ENCODE peak calls at places on chromosomes 5 and 9, in eight cellular contexts. L, G, X, B, S, E, Q and Z are unnamed samples.

GRCh38 chr9:111819360-111819759 is 24.6 kb upstream of the SHOC1 start:
- DNase-seq in L (no peak), G (no peak), X (no peak), B (no peak), S (no peak), E (no peak), Q (no peak), Z (no peak)

GRCh38 chr5:124668353-124669299 is 77.8 kb downstream of the ZNF608 start:
- DNase-seq in L (no peak), G (no peak), X (no peak), B (no peak), S (no peak), E (no peak), Q (no peak), Z (no peak)

GRCh38 chr9:33320568-33321261 is 30.4 kb downstream of the NFX1 start:
- DNase-seq in L (no peak), G (no peak), X (no peak), B (no peak), S (peak; percentile 90), E (no peak), Q (peak; percentile 98), Z (no peak)

GRCh38 chr5:75324791-75325190 is 12.2 kb upstream of the HMGCR start:
- DNase-seq in L (no peak), G (no peak), X (no peak), B (no peak), S (no peak), E (no peak), Q (no peak), Z (no peak)

GRCh38 chr5:35362772-35363171 is 132.5 kb upstream of the PRLR start:
- DNase-seq in L (no peak), G (no peak), X (no peak), B (no peak), S (no peak), E (no peak), Q (no peak), Z (no peak)

GRCh38 chr5:66891184-66891925 is 295.2 kb downstream of the MAST4 start:
- DNase-seq in L (no peak), G (no peak), X (no peak), B (no peak), S (peak; percentile 98), E (peak; percentile 21), Q (peak; percentile 43), Z (no peak)

GRCh38 chr9:1005043-1005667 is 28.7 kb downstream of the DMRT3 start:
- DNase-seq in L (peak; percentile 68), G (no peak), X (no peak), B (no peak), S (peak; percentile 76), E (peak; percentile 89), Q (peak; percentile 47), Z (no peak)

GRCh38 chr9:98949565-98949964 is 5.9 kb downstream of the COL15A1 start:
- DNase-seq in L (no peak), G (no peak), X (no peak), B (no peak), S (no peak), E (no peak), Q (no peak), Z (no peak)

GRCh38 chr5:132439521-132440206 is 50.9 kb downstream of the IRF1 start:
- DNase-seq in L (peak; percentile 40), G (no peak), X (peak; percentile 94), B (no peak), S (peak; percentile 75), E (no peak), Q (peak; percentile 97), Z (no peak)

GRCh38 chr9:136327313-136327971 is at the start of gene GPSM1:
- DNase-seq in L (peak; percentile 67), G (no peak), X (peak; percentile 81), B (no peak), S (peak; percentile 33), E (peak; percentile 63), Q (peak; percentile 58), Z (no peak)
- TF ChIP-seq CTCF in L (no peak), G (no peak), X (no peak), B (no peak), S (no peak), E (no peak), Q (no peak), Z (no peak)

DNA sequence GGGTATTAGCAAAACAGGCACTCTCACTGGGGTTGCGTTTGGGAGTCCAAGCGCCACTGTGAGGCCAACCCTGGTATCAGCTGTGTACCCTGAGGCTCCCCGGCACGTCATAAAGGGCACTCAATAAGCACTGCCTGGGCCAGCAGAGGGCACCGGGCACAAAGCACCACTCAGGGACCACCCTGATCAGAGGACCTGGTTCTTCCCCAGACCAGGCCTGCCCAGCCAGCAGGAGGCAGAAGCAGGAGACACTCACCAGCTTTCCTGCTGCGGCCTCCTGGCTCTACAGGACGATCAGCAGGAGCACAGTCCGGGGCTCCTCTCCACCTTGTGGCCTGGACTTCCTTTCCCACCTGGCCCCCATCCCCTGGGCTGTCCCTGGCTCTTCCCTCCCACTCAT is 12.6 kb downstream of the MGAT1 start:
- DNase-seq in L (peak; percentile 85), G (no peak), X (peak; percentile 56), B (no peak), S (no peak), E (peak; percentile 79), Q (no peak), Z (no peak)
- TF ChIP-seq CTCF in L (peak; percentile 67), G (no peak), X (no peak), B (no peak), S (no peak), E (peak; percentile 58), Q (no peak), Z (no peak)

GRCh38 chr5:78537406-78537805 is 111.2 kb downstream of the LHFPL2 start:
- DNase-seq in L (no peak), G (no peak), X (peak; percentile 11), B (no peak), S (no peak), E (no peak), Q (no peak), Z (no peak)

GRCh38 chr5:78540335-78541057 is 108.1 kb downstream of the LHFPL2 start:
- DNase-seq in L (no peak), G (no peak), X (peak; percentile 75), B (no peak), S (no peak), E (no peak), Q (no peak), Z (no peak)

GRCh38 chr5:78538240-78538850 is 110.2 kb downstream of the LHFPL2 start:
- DNase-seq in L (no peak), G (no peak), X (peak; percentile 40), B (peak; percentile 26), S (peak; percentile 81), E (no peak), Q (no peak), Z (no peak)

GRCh38 chr5:78536797-78537196 is 111.8 kb downstream of the LHFPL2 start:
- DNase-seq in L (no peak), G (no peak), X (peak; percentile 59), B (no peak), S (no peak), E (no peak), Q (no peak), Z (no peak)

GRCh38 chr5:78537821-78538220 is 110.8 kb downstream of the LHFPL2 start:
- DNase-seq in L (peak; percentile 72), G (no peak), X (peak; percentile 70), B (peak; percentile 46), S (peak; percentile 93), E (peak; percentile 76), Q (peak; percentile 68), Z (no peak)
- TF ChIP-seq CTCF in L (peak; percentile 64), G (peak; percentile 9), X (peak; percentile 46), B (no peak), S (peak; percentile 59), E (peak; percentile 55), Q (peak; percentile 71), Z (peak; percentile 63)

DNA sequence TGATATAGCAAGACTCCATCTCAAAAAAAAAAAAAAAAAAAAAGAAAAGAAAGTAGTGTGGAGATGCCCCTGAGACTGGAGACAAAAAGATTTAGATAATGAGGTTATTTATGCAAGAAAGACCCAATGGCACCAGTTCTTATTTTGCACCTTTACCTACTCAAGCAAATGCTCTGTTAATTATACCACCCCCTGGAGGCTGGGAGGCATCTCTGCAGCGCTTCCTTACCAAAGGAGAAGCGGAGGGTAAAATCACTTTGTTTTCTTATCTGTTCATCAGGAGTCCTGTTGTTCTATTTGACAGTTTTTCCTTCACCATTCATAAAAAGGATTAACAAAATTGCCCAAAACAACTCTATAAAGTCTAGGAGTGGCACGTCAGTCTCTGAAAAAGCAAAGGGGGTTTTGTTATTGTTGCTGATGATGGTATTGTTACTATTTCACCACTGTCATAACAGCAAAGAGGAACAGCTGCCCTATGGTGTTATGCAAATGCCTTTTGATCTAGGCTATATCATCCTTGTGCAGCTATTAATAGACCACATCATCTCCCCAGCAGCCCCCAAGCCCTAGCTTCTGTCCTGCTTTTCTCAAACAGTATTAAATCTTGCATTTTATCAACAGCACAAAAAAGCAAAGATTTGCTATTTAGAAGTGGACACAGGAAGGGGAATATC is 174.0 kb downstream of the PALM2AKAP2 start:
- DNase-seq in L (no peak), G (no peak), X (no peak), B (no peak), S (no peak), E (peak; percentile 66), Q (no peak), Z (no peak)
- TF ChIP-seq CTCF in L (peak; percentile 67), G (no peak), X (no peak), B (no peak), S (no peak), E (peak; percentile 79), Q (no peak), Z (peak; percentile 56)

GRCh38 chr5:43120720-43121564 is at the start of gene ZNF131:
- DNase-seq in L (peak; percentile 97), G (peak; percentile 98), X (peak; percentile 98), B (peak; percentile 98), S (peak; percentile 98), E (peak; percentile 97), Q (peak; percentile 98), Z (peak; percentile 97)
- TF ChIP-seq CTCF in L (no peak), G (no peak), X (no peak), B (no peak), S (no peak), E (no peak), Q (no peak), Z (peak; percentile 47)

GRCh38 chr9:95116002-95116819 is 201.3 kb downstream of the FANCC start:
- DNase-seq in L (peak; percentile 76), G (no peak), X (peak; percentile 73), B (no peak), S (peak; percentile 77), E (peak; percentile 63), Q (no peak), Z (no peak)
- TF ChIP-seq CTCF in L (peak; percentile 77), G (peak; percentile 46), X (peak; percentile 22), B (peak; percentile 17), S (peak; percentile 80), E (peak; percentile 67), Q (no peak), Z (peak; percentile 54)

DNA sequence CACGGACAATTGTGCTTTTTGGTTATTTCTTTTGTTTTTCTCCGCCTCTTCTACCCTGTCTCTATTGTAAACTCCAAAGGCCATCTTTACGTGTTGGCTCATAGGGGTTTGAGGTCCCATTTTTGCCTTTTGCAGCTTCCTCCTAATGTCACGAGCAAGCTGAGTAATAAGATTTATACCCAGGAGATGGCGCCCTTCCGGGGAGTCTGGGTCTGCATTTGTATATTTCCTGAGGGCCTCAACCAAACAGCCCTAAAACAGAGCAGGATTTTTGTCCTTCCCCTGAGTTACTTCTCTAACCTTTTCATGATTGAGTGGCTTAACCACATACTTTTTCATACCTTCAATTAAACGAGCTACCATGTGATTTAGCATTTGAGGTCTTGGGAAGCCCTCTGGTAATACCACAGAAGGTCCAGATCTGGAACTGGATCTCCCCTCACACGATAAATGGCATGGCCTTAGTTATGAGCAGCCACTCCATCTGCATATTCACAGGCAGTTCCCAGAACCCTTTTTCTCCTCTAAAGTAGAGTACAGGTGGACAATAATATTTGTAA is 11.2 kb upstream of the CFAP95 start:
- DNase-seq in L (peak; percentile 77), G (no peak), X (no peak), B (no peak), S (peak; percentile 34), E (peak; percentile 83), Q (peak; percentile 21), Z (no peak)
- TF ChIP-seq CTCF in L (peak; percentile 80), G (no peak), X (no peak), B (no peak), S (peak; percentile 28), E (peak; percentile 76), Q (peak; percentile 50), Z (peak; percentile 39)